ENCODE peak calls at places on chromosomes 4 and X, in ten cellular contexts. One of them, this sample, is unnamed.

GRCh38 chr4:4333265-4333706 is 43.2 kb downstream of the ZBTB49 start:
- DNase-seq in endodermal cell: no peak
- DNase-seq in heart left ventricle: peak; percentile 70
- DNase-seq in neuronal stem cell: no peak
- DNase-seq in IMR-90: peak; percentile 84
- DNase-seq in brain microvascular endothelial cell: peak; percentile 75
- DNase-seq in adrenal gland: no peak
- DNase-seq in uterus: no peak
- DNase-seq in H9: no peak
- DNase-seq in CD8-positive, alpha-beta T cell: no peak
- DNase-seq in this sample: peak; percentile 55

GRCh38 chr4:24476209-24476781 is 108.1 kb downstream of the DHX15 start:
- DNase-seq in CD8-positive, alpha-beta T cell: no peak
- DNase-seq in brain microvascular endothelial cell: no peak
- DNase-seq in H9: no peak
- DNase-seq in heart left ventricle: no peak
- DNase-seq in neuronal stem cell: no peak
- DNase-seq in IMR-90: peak; percentile 18
- DNase-seq in endodermal cell: no peak
- DNase-seq in uterus: no peak
- DNase-seq in adrenal gland: no peak
- DNase-seq in this sample: no peak

GRCh38 chr4:38316045-38316444 is 348.0 kb upstream of the KLF3 start:
- DNase-seq in CD8-positive, alpha-beta T cell: no peak
- DNase-seq in endodermal cell: no peak
- DNase-seq in IMR-90: no peak
- DNase-seq in uterus: no peak
- DNase-seq in neuronal stem cell: no peak
- DNase-seq in H9: no peak
- DNase-seq in adrenal gland: no peak
- DNase-seq in brain microvascular endothelial cell: no peak
- DNase-seq in heart left ventricle: no peak
- DNase-seq in this sample: no peak

GRCh38 chr4:4805805-4806345 is 53.6 kb upstream of the MSX1 start:
- DNase-seq in CD8-positive, alpha-beta T cell: no peak
- DNase-seq in IMR-90: no peak
- DNase-seq in uterus: no peak
- DNase-seq in heart left ventricle: no peak
- DNase-seq in endodermal cell: no peak
- DNase-seq in adrenal gland: no peak
- DNase-seq in brain microvascular endothelial cell: no peak
- DNase-seq in neuronal stem cell: no peak
- DNase-seq in H9: no peak
- DNase-seq in this sample: no peak

GRCh38 chr4:10458190-10458589 is 964 bp upstream of the ZNF518B start:
- DNase-seq in heart left ventricle: peak; percentile 22
- DNase-seq in H9: peak; percentile 39
- DNase-seq in IMR-90: no peak
- DNase-seq in brain microvascular endothelial cell: no peak
- DNase-seq in CD8-positive, alpha-beta T cell: no peak
- DNase-seq in uterus: no peak
- DNase-seq in neuronal stem cell: no peak
- DNase-seq in endodermal cell: peak; percentile 71
- DNase-seq in adrenal gland: no peak
- DNase-seq in this sample: no peak

GRCh38 chr4:83890231-83890630 is 354.3 kb downstream of the GPAT3 start:
- DNase-seq in neuronal stem cell: no peak
- DNase-seq in brain microvascular endothelial cell: peak; percentile 38
- DNase-seq in CD8-positive, alpha-beta T cell: no peak
- DNase-seq in endodermal cell: no peak
- DNase-seq in H9: no peak
- DNase-seq in adrenal gland: no peak
- DNase-seq in IMR-90: peak; percentile 57
- DNase-seq in uterus: no peak
- DNase-seq in heart left ventricle: no peak
- DNase-seq in this sample: no peak

GRCh38 chr4:110516106-110516922 is 40.4 kb downstream of the ENPEP start:
- DNase-seq in H9: peak; percentile 87
- DNase-seq in adrenal gland: peak; percentile 81
- DNase-seq in uterus: peak; percentile 52
- DNase-seq in endodermal cell: peak; percentile 94
- DNase-seq in IMR-90: peak; percentile 51
- DNase-seq in neuronal stem cell: peak; percentile 48
- DNase-seq in CD8-positive, alpha-beta T cell: peak; percentile 44
- DNase-seq in heart left ventricle: peak; percentile 60
- DNase-seq in brain microvascular endothelial cell: peak; percentile 63
- DNase-seq in this sample: peak; percentile 35

GRCh38 chr4:110898290-110898689 is 275.4 kb upstream of the PITX2 start:
- DNase-seq in endodermal cell: no peak
- DNase-seq in adrenal gland: no peak
- DNase-seq in uterus: no peak
- DNase-seq in neuronal stem cell: no peak
- DNase-seq in IMR-90: no peak
- DNase-seq in heart left ventricle: no peak
- DNase-seq in brain microvascular endothelial cell: no peak
- DNase-seq in H9: no peak
- DNase-seq in CD8-positive, alpha-beta T cell: no peak
- DNase-seq in this sample: no peak

GRCh38 chrX:13131511-13132137 is 87.2 kb upstream of the FAM9C start:
- DNase-seq in H9: peak; percentile 36
- DNase-seq in IMR-90: no peak
- DNase-seq in endodermal cell: no peak
- DNase-seq in brain microvascular endothelial cell: no peak
- DNase-seq in heart left ventricle: no peak
- DNase-seq in uterus: no peak
- DNase-seq in adrenal gland: no peak
- DNase-seq in neuronal stem cell: no peak
- DNase-seq in CD8-positive, alpha-beta T cell: no peak
- DNase-seq in this sample: no peak

GRCh38 chr4:17068885-17069284 is 170.4 kb upstream of the LDB2 start:
- DNase-seq in CD8-positive, alpha-beta T cell: no peak
- DNase-seq in neuronal stem cell: no peak
- DNase-seq in brain microvascular endothelial cell: no peak
- DNase-seq in H9: no peak
- DNase-seq in endodermal cell: no peak
- DNase-seq in IMR-90: no peak
- DNase-seq in adrenal gland: no peak
- DNase-seq in uterus: peak; percentile 33
- DNase-seq in heart left ventricle: no peak
- DNase-seq in this sample: no peak

GRCh38 chr4:37802068-37802666 is 24.3 kb upstream of the PGM2 start:
- DNase-seq in brain microvascular endothelial cell: peak; percentile 48
- DNase-seq in heart left ventricle: peak; percentile 37
- DNase-seq in endodermal cell: peak; percentile 86
- DNase-seq in IMR-90: peak; percentile 60
- DNase-seq in CD8-positive, alpha-beta T cell: no peak
- DNase-seq in uterus: peak; percentile 21
- DNase-seq in adrenal gland: peak; percentile 74
- DNase-seq in H9: peak; percentile 80
- DNase-seq in neuronal stem cell: peak; percentile 15
- DNase-seq in this sample: peak; percentile 26

GRCh38 chrX:72117636-72118215 is 14.0 kb downstream of the RTL5 start:
- DNase-seq in adrenal gland: no peak
- DNase-seq in endodermal cell: no peak
- DNase-seq in heart left ventricle: no peak
- DNase-seq in neuronal stem cell: no peak
- DNase-seq in brain microvascular endothelial cell: no peak
- DNase-seq in H9: no peak
- DNase-seq in IMR-90: no peak
- DNase-seq in uterus: no peak
- DNase-seq in CD8-positive, alpha-beta T cell: no peak
- DNase-seq in this sample: no peak
- H3K27me3 ChIP-seq in adrenal gland: peaks cover 2% of the 10 kb centered on the region
- H3K27me3 ChIP-seq in endodermal cell: no peaks in the 10 kb centered on the region
- H3K27me3 ChIP-seq in heart left ventricle: no peaks in the 10 kb centered on the region
- H3K27me3 ChIP-seq in neuronal stem cell: peaks cover 3% of the 10 kb centered on the region
- H3K27me3 ChIP-seq in brain microvascular endothelial cell: no peaks in the 10 kb centered on the region
- H3K27me3 ChIP-seq in H9: no peaks in the 10 kb centered on the region
- H3K27me3 ChIP-seq in IMR-90: peaks cover 44% of the 10 kb centered on the region
- H3K27me3 ChIP-seq in uterus: no peaks in the 10 kb centered on the region
- H3K27me3 ChIP-seq in CD8-positive, alpha-beta T cell: no peaks in the 10 kb centered on the region
- H3K27me3 ChIP-seq in this sample: no peaks in the 10 kb centered on the region

GRCh38 chrX:54794795-54795194 is 3.3 kb downstream of the ITIH6 start:
- DNase-seq in brain microvascular endothelial cell: no peak
- DNase-seq in heart left ventricle: no peak
- DNase-seq in adrenal gland: no peak
- DNase-seq in neuronal stem cell: no peak
- DNase-seq in CD8-positive, alpha-beta T cell: no peak
- DNase-seq in endodermal cell: no peak
- DNase-seq in H9: no peak
- DNase-seq in uterus: no peak
- DNase-seq in IMR-90: no peak
- DNase-seq in this sample: no peak

GRCh38 chrX:54794004-54794403 is 4.1 kb downstream of the ITIH6 start:
- DNase-seq in H9: no peak
- DNase-seq in heart left ventricle: no peak
- DNase-seq in adrenal gland: no peak
- DNase-seq in CD8-positive, alpha-beta T cell: no peak
- DNase-seq in neuronal stem cell: no peak
- DNase-seq in endodermal cell: no peak
- DNase-seq in brain microvascular endothelial cell: no peak
- DNase-seq in uterus: no peak
- DNase-seq in IMR-90: no peak
- DNase-seq in this sample: no peak

GRCh38 chrX:54798137-54798536 is at the start of gene ITIH6:
- DNase-seq in H9: no peak
- DNase-seq in endodermal cell: no peak
- DNase-seq in brain microvascular endothelial cell: no peak
- DNase-seq in adrenal gland: no peak
- DNase-seq in CD8-positive, alpha-beta T cell: no peak
- DNase-seq in IMR-90: no peak
- DNase-seq in heart left ventricle: no peak
- DNase-seq in neuronal stem cell: no peak
- DNase-seq in uterus: no peak
- DNase-seq in this sample: no peak

GRCh38 chrX:54799046-54799445 is 991 bp upstream of the ITIH6 start:
- DNase-seq in H9: no peak
- DNase-seq in uterus: no peak
- DNase-seq in IMR-90: no peak
- DNase-seq in heart left ventricle: no peak
- DNase-seq in adrenal gland: no peak
- DNase-seq in brain microvascular endothelial cell: no peak
- DNase-seq in neuronal stem cell: no peak
- DNase-seq in CD8-positive, alpha-beta T cell: no peak
- DNase-seq in endodermal cell: peak; percentile 12
- DNase-seq in this sample: no peak
- H3K27me3 ChIP-seq in H9: no peaks in the 10 kb centered on the region
- H3K27me3 ChIP-seq in uterus: no peaks in the 10 kb centered on the region
- H3K27me3 ChIP-seq in IMR-90: peaks cover 27% of the 10 kb centered on the region
- H3K27me3 ChIP-seq in heart left ventricle: no peaks in the 10 kb centered on the region
- H3K27me3 ChIP-seq in adrenal gland: peaks cover 6% of the 10 kb centered on the region
- H3K27me3 ChIP-seq in brain microvascular endothelial cell: no peaks in the 10 kb centered on the region
- H3K27me3 ChIP-seq in neuronal stem cell: peaks cover 46% of the 10 kb centered on the region
- H3K27me3 ChIP-seq in CD8-positive, alpha-beta T cell: no peaks in the 10 kb centered on the region
- H3K27me3 ChIP-seq in endodermal cell: no peaks in the 10 kb centered on the region
- H3K27me3 ChIP-seq in this sample: no peaks in the 10 kb centered on the region

GRCh38 chrX:108735680-108736508 is 469 bp downstream of the IRS4 start:
- DNase-seq in neuronal stem cell: no peak
- DNase-seq in endodermal cell: no peak
- DNase-seq in heart left ventricle: no peak
- DNase-seq in IMR-90: no peak
- DNase-seq in brain microvascular endothelial cell: no peak
- DNase-seq in H9: no peak
- DNase-seq in CD8-positive, alpha-beta T cell: no peak
- DNase-seq in adrenal gland: no peak
- DNase-seq in uterus: no peak
- DNase-seq in this sample: no peak

GRCh38 chrX:108736509-108737479 is at the start of gene IRS4:
- DNase-seq in endodermal cell: peak; percentile 98
- DNase-seq in uterus: peak; percentile 33
- DNase-seq in neuronal stem cell: peak; percentile 90
- DNase-seq in H9: peak; percentile 98
- DNase-seq in brain microvascular endothelial cell: no peak
- DNase-seq in adrenal gland: no peak
- DNase-seq in CD8-positive, alpha-beta T cell: no peak
- DNase-seq in heart left ventricle: peak; percentile 22
- DNase-seq in IMR-90: no peak
- DNase-seq in this sample: no peak

GRCh38 chrX:108740299-108740774 is 4.0 kb upstream of the IRS4 start:
- DNase-seq in neuronal stem cell: no peak
- DNase-seq in brain microvascular endothelial cell: no peak
- DNase-seq in uterus: no peak
- DNase-seq in heart left ventricle: no peak
- DNase-seq in adrenal gland: no peak
- DNase-seq in endodermal cell: no peak
- DNase-seq in CD8-positive, alpha-beta T cell: no peak
- DNase-seq in IMR-90: no peak
- DNase-seq in H9: no peak
- DNase-seq in this sample: no peak

GRCh38 chrX:108735087-108735679 is 1.2 kb downstream of the IRS4 start:
- DNase-seq in heart left ventricle: no peak
- DNase-seq in H9: peak; percentile 70
- DNase-seq in neuronal stem cell: no peak
- DNase-seq in adrenal gland: no peak
- DNase-seq in uterus: no peak
- DNase-seq in endodermal cell: peak; percentile 86
- DNase-seq in CD8-positive, alpha-beta T cell: no peak
- DNase-seq in brain microvascular endothelial cell: no peak
- DNase-seq in IMR-90: no peak
- DNase-seq in this sample: no peak

GRCh38 chrX:108737754-108738153 is 1.4 kb upstream of the IRS4 start:
- DNase-seq in uterus: no peak
- DNase-seq in neuronal stem cell: no peak
- DNase-seq in heart left ventricle: no peak
- DNase-seq in H9: no peak
- DNase-seq in brain microvascular endothelial cell: no peak
- DNase-seq in IMR-90: no peak
- DNase-seq in endodermal cell: no peak
- DNase-seq in CD8-positive, alpha-beta T cell: no peak
- DNase-seq in adrenal gland: no peak
- DNase-seq in this sample: no peak
- H3K27me3 ChIP-seq in uterus: no peaks in the 10 kb centered on the region
- H3K27me3 ChIP-seq in neuronal stem cell: peaks cover 27% of the 10 kb centered on the region
- H3K27me3 ChIP-seq in heart left ventricle: peaks cover 14% of the 10 kb centered on the region
- H3K27me3 ChIP-seq in H9: peaks cover 16% of the 10 kb centered on the region
- H3K27me3 ChIP-seq in brain microvascular endothelial cell: peaks cover 22% of the 10 kb centered on the region
- H3K27me3 ChIP-seq in IMR-90: peaks cover 45% of the 10 kb centered on the region
- H3K27me3 ChIP-seq in endodermal cell: peaks cover 49% of the 10 kb centered on the region
- H3K27me3 ChIP-seq in CD8-positive, alpha-beta T cell: no peaks in the 10 kb centered on the region
- H3K27me3 ChIP-seq in adrenal gland: peaks cover 86% of the 10 kb centered on the region
- H3K27me3 ChIP-seq in this sample: peaks cover 87% of the 10 kb centered on the region

DNA sequence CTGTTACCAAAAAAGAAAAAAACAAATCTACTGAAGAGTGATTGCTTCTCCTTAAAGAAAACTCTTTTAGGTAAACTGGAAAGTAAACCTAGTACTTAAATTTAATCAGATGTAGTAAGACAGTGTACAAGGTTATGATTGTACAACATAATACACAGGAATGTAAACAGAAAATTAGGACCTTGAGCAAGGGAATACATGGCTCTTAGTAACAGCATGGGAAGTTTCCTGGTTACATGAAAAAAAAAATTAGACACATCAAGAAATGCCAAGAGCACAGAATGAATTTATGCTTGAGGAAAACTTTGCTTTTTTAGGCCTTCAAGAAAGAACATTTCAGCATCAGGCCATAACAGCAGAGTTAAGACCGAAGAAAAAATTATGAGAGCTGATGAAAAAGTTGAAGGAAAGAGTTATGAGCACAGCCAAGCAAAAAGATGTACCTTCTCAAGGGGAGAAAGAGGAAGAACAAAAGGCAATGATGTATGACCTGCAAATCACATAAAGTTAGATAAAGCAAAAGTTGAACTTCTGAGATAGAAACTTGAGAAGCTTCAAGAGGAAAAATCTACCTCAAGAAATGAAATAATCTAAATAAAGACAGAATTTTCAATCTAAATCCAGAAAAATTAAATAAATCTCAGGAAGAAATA is 311.6 kb downstream of the GALNTL6 start:
- DNase-seq in uterus: no peak
- DNase-seq in IMR-90: no peak
- DNase-seq in CD8-positive, alpha-beta T cell: no peak
- DNase-seq in adrenal gland: no peak
- DNase-seq in heart left ventricle: no peak
- DNase-seq in neuronal stem cell: no peak
- DNase-seq in H9: no peak
- DNase-seq in endodermal cell: no peak
- DNase-seq in brain microvascular endothelial cell: no peak
- DNase-seq in this sample: no peak
- H3K27me3 ChIP-seq in uterus: no peaks in the 10 kb centered on the region
- H3K27me3 ChIP-seq in IMR-90: no peaks in the 10 kb centered on the region
- H3K27me3 ChIP-seq in CD8-positive, alpha-beta T cell: no peaks in the 10 kb centered on the region
- H3K27me3 ChIP-seq in adrenal gland: no peaks in the 10 kb centered on the region
- H3K27me3 ChIP-seq in heart left ventricle: no peaks in the 10 kb centered on the region
- H3K27me3 ChIP-seq in neuronal stem cell: no peaks in the 10 kb centered on the region
- H3K27me3 ChIP-seq in H9: no peaks in the 10 kb centered on the region
- H3K27me3 ChIP-seq in endodermal cell: no peaks in the 10 kb centered on the region
- H3K27me3 ChIP-seq in brain microvascular endothelial cell: no peaks in the 10 kb centered on the region
- H3K27me3 ChIP-seq in this sample: no peaks in the 10 kb centered on the region